ENCODE peak calls at places on chromosomes 11 and 22, in four cellular contexts. I is astrocyte of the spinal cord, G is body of pancreas, M is upper lobe of right lung. K is an unnamed sample.

GRCh38 chr11:64230985-64231365 is 627 bp downstream of the DNAJC4 start:
- DNase-seq in G (no peak), I (no peak), M (no peak), K (no peak)

GRCh38 chr11:98260983-98261382 is 759.8 kb upstream of the CNTN5 start:
- DNase-seq in M (no peak), I (no peak), G (no peak), K (no peak)

GRCh38 chr11:30432716-30433115 is 109.8 kb downstream of the ARL14EP start:
- DNase-seq in I (no peak), M (no peak), G (no peak), K (no peak)

GRCh38 chr22:50506611-50507420 is 686 bp downstream of the LMF2 start:
- DNase-seq in M (no peak), I (no peak), G (peak), K (no peak)

GRCh38 chr11:16001899-16002426 is 354.4 kb downstream of the SOX6 start:
- DNase-seq in M (peak), I (peak), G (no peak), K (peak)

GRCh38 chr22:43851979-43852307 is 10.4 kb downstream of the SULT4A1 start:
- DNase-seq in I (no peak), G (no peak), M (no peak), K (no peak)

GRCh38 chr22:23901600-23901999 is 7.4 kb downstream of the MIF start:
- DNase-seq in I (no peak), M (no peak), G (no peak), K (no peak)

GRCh38 chr11:18394928-18395734 is 768 bp downstream of the LDHA start:
- DNase-seq in G (peak), M (no peak), I (no peak), K (no peak)

GRCh38 chr11:66996609-66997273 is 21.6 kb downstream of the C11orf86 start:
- DNase-seq in I (no peak), M (no peak), G (no peak), K (no peak)

GRCh38 chr11:90434858-90435257 is 212.0 kb upstream of the CHORDC1 start:
- DNase-seq in G (no peak), M (no peak), I (no peak), K (no peak)

GRCh38 chr11:40125054-40125453 is 1334.4 kb downstream of the LRRC4C start:
- DNase-seq in G (no peak), M (no peak), I (no peak), K (no peak)

GRCh38 chr22:47631571-47632102 is 869.2 kb downstream of the TBC1D22A start:
- DNase-seq in G (no peak), I (no peak), M (peak), K (no peak)

GRCh38 chr11:67507242-67507890 is 596 bp downstream of the CDK2AP2 start:
- DNase-seq in M (no peak), G (peak), I (no peak), K (peak)

GRCh38 chr22:23722168-23722567 is 28.7 kb downstream of the ZNF70 start:
- DNase-seq in G (no peak), I (no peak), M (no peak), K (no peak)

GRCh38 chr11:73296501-73297230 is 11.4 kb upstream of the ARHGEF17 start:
- DNase-seq in G (no peak), M (peak), I (no peak), K (no peak)

DNA sequence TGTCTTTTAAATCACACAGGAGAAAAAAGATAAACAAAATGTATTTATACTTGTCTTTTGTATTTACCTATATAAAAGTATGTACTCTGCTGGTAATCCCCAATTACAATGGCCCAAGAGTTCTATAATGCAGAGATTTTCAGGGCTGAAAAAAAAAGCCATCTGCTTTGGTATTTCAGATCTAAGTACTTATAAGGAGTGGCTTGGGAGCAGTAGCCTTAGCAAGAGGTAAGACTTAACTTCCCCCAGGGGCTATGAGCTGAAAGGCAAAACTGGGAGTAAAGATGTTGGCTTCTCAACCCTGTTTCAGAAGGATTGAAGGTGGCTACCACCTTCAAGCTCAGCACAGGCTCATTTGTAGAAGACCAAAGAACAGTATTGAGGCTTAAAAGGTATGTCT is 35.3 kb upstream of the EP300 start:
- DNase-seq in G (no peak), I (no peak), M (no peak), K (no peak)
- TF ChIP-seq CTCF in G (no peak), I (no peak), M (no peak), K (no peak)

GRCh38 chr11:10455637-10456487 is 798 bp downstream of the AMPD3 start:
- DNase-seq in M (no peak), I (peak), G (no peak), K (peak)
- H3K4me3 ChIP-seq in M (peak), I (peak), G (no peak), K (peak)

GRCh38 chr11:45212566-45213315 is 66.3 kb downstream of the PRDM11 start:
- DNase-seq in I (no peak), M (no peak), G (no peak), K (no peak)
- TF ChIP-seq CTCF in I (no peak), M (no peak), G (no peak), K (no peak)

GRCh38 chr11:68686486-68686885 is 2.1 kb downstream of the GAL start:
- DNase-seq in M (peak), G (no peak), I (no peak), K (no peak)

GRCh38 chr11:68687986-68688385 is 3.6 kb downstream of the GAL start:
- DNase-seq in I (no peak), M (peak), G (no peak), K (no peak)

GRCh38 chr11:68684385-68685356 is at the start of gene GAL:
- DNase-seq in G (no peak), M (peak), I (no peak), K (no peak)

GRCh38 chr11:68683952-68684384 is 376 bp upstream of the GAL start:
- DNase-seq in I (no peak), G (no peak), M (peak), K (no peak)

GRCh38 chr11:68685656-68686380 is 1.5 kb downstream of the GAL start:
- DNase-seq in G (no peak), M (peak), I (no peak), K (no peak)
- H3K4me3 ChIP-seq in G (no peak), M (no peak), I (no peak), K (no peak)

DNA sequence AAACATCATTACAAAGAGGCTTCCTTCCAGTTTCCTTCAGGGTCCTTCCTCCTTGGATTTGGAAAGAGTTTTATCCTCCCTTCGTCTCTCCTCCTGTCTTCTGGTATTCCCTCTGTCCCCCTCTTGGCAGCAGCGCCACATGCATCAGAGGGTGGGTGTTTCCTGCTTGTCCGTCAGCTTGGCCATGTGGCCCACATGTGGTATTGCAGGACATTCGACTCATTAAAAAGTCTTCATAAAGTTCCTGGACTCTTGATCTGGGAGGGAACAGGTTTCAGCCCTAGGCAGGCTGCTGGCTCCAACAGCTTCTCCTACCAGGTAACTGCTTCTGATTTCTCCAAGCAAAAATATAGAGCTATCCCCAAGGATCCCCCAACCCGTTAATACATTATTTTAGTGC is 189.8 kb downstream of the CSNK2A3 start:
- DNase-seq in G (no peak), M (no peak), I (no peak), K (peak)
- TF ChIP-seq CTCF in G (no peak), M (peak), I (peak), K (peak)

GRCh38 chr11:117796456-117797428 is at the start of gene DSCAML1:
- DNase-seq in G (no peak), I (no peak), M (no peak), K (no peak)
- H3K4me3 ChIP-seq in G (no peak), I (no peak), M (peak), K (no peak)

DNA sequence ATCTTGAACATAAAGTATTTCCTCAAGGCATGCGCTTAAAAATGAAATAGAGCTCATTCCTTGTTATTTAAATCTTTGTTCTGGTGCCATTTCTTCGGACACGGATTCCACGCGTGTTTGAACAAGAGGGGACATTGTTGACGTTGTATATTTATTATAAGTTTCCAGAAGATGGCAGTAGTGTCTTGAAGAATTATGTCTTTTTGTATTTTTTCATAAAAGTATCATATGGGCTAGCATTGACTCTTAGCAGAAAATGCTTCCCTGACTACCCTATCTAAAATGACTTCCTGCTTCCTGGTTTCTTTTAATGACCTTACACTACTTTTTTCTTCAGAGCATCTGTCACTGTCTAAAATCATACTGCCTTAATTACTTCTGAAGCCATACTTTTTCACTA is 20.4 kb downstream of the BIRC2 start:
- DNase-seq in G (no peak), I (peak), M (no peak), K (peak)
- TF ChIP-seq CTCF in G (peak), I (no peak), M (no peak), K (peak)

DNA sequence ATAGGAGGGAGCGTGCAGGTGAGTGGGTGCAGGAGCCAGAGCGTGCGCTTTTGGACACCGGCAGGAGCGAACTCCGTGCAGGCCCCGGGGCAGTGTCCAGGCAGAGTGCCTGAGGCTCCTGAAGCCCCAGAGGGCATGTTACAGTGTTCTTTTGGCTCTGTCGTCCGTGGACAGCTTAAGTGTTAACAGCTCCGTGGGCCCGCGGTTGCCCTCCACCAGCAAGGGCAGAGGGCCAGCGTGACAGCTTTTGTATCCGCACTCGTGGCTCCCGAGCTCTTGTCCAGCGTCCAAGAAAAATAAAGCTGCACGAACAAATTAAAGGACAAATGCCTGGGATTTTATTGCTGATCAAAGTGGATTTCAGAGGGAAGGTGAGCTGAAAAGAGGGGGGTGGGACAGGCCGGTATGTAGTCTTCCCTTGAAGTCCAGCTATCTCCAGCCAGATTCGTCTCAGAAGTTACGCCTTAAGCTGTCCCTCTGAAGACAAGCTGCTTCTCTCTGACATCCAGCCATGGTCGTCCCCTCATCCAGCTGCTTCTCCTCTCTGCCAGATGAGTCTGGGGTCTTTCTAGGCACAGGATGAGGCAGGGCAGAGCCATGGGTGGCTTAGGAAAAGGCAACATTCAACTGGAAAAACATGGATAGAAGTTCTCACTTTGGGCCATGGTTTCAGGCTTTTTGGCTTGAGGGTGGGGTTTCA is 957 bp upstream of the TMEM109 start:
- DNase-seq in M (no peak), I (no peak), G (no peak), K (no peak)
- H3K4me3 ChIP-seq in M (peak), I (peak), G (no peak), K (peak)

GRCh38 chr11:62545437-62546243 is 966 bp downstream of the AHNAK start:
- DNase-seq in G (peak), M (peak), I (peak), K (peak)
- TF ChIP-seq CTCF in G (no peak), M (no peak), I (no peak), K (no peak)

DNA sequence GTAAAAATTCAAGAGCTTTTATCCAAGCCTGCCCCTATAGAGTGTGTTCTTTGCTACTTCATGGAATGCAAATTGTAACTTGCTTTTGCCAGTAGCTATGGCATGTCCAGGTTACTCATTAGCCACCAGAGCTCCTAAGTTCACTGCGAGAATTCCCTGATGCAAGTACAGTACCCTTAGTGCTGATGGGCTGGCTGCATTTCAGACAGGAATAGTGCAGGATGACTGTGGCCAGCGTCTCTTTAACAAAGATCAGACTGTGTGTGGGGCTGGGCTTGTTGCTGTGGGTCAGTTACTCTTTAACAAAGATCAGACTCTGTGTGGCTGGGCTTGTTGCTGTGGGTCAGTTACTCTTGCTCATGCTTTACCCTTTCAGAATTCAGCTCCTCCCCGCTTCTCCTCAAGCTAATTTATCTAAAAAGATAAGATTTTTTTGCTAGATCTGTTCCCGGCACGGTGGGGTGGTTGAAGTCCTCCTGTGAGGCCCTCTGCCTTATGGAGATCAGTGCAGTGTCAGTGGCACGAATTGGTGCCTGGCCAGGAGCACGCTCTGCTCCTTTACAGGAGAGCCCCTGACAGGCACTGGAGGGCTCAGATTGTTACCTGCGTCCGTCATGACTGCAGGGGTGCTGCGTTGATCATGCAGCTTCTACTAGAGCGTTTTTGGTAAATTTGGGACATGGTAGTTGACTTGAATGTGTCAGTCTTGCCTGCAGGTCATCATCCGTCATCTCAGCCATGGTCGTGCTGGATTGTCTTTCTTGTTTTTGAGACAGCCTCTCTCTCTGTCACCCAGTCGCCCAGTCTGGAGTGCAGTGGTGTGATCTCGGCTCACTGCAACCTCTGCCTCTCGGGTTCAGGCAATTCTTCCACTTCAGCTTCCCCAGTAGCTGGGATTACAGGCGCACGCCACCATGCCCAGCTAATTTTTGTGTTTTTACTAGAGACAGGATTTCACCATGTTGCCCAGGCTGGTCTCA is 27.0 kb downstream of the AP2A2 start:
- DNase-seq in I (peak), M (no peak), G (peak), K (peak)
- H3K4me3 ChIP-seq in I (no peak), M (no peak), G (no peak), K (no peak)